ENCODE peak calls at places on chromosome 18, in eight cellular contexts. W is stimulated activated CD4-positive, alpha-beta T cell treated with anti-CD3 and anti-CD28 coated beads, TNF-alpha, amount 100 ng/mL, for 24 hours; Y is GM20000; S is hepatic stellate cell; I is HEK293T; A is CD8-positive, alpha-beta T cell; O is activated naive CD8-positive, alpha-beta T cell treated with anti-CD3 and anti-CD28 coated beads for 36 hours; T is mucosa of descending colon. N is an unnamed sample.

GRCh38 chr18:50126466-50126865 is 68.5 kb downstream of the MYO5B start:
- DNase-seq in T (no peak), W (no peak), S (no peak), I (no peak), Y (no peak), A (no peak), O (no peak), N (no peak)

GRCh38 chr18:3596324-3597158 is 146.6 kb downstream of the TGIF1 start:
- DNase-seq in W (peak), O (peak), Y (peak), T (peak), S (no peak), I (no peak), A (peak), N (no peak)

GRCh38 chr18:59143441-59143840 is 3.8 kb downstream of the SEC11C start:
- DNase-seq in I (no peak), W (no peak), Y (peak), A (no peak), O (no peak), S (peak), T (no peak), N (no peak)

GRCh38 chr18:37676276-37676675 is 110.7 kb upstream of the CELF4 start:
- DNase-seq in W (no peak), T (no peak), O (no peak), A (no peak), Y (no peak), S (no peak), I (no peak), N (no peak)

GRCh38 chr18:37389684-37390368 is 175.8 kb downstream of the CELF4 start:
- DNase-seq in A (no peak), Y (no peak), O (no peak), W (no peak), I (no peak), T (no peak), S (no peak), N (no peak)

GRCh38 chr18:68267583-68267982 is 447.3 kb downstream of the TMX3 start:
- DNase-seq in W (no peak), I (no peak), O (no peak), A (no peak), T (no peak), Y (no peak), S (peak), N (no peak)

GRCh38 chr18:23575309-23575651 is 11.0 kb downstream of the NPC1 start:
- DNase-seq in Y (no peak), O (no peak), W (no peak), A (no peak), I (no peak), S (no peak), T (no peak), N (no peak)

GRCh38 chr18:38368886-38369285 is 803.3 kb upstream of the CELF4 start:
- DNase-seq in W (no peak), S (no peak), A (no peak), O (no peak), Y (no peak), T (no peak), I (no peak), N (no peak)

GRCh38 chr18:57869228-57869627 is 66.1 kb upstream of the ATP8B1 start:
- DNase-seq in A (no peak), T (no peak), S (no peak), O (no peak), W (no peak), I (no peak), Y (no peak), N (no peak)

GRCh38 chr18:9855686-9856085 is 30.1 kb upstream of the TXNDC2 start:
- DNase-seq in O (no peak), I (no peak), T (no peak), A (no peak), Y (no peak), W (no peak), S (no peak), N (no peak)

GRCh38 chr18:24659837-24660720 is 199.6 kb downstream of the HRH4 start:
- DNase-seq in S (no peak), T (peak), Y (no peak), I (no peak), W (peak), A (peak), O (peak), N (no peak)

GRCh38 chr18:23730850-23731249 is 41.6 kb downstream of the LAMA3 start:
- DNase-seq in O (no peak), T (no peak), S (no peak), A (no peak), W (no peak), I (no peak), Y (no peak), N (no peak)

GRCh38 chr18:28963481-28963880 is 786.6 kb upstream of the CDH2 start:
- DNase-seq in I (no peak), T (no peak), A (no peak), Y (no peak), S (no peak), W (no peak), O (no peak), N (no peak)

N was measured in HuH-7.5.